ENCODE peak calls at places on chromosomes 12 and 14, in eight cellular contexts. K is body of pancreas, S is PC-3, V is tibial artery, Z is ovary, O is kidney, T is thoracic aorta, E is pancreas. F is an unnamed sample. For H3K4me1, the result is how much of the 10 kb centered on the place peaks cover.

GRCh38 chr14:95174184-95174804 is 17.0 kb upstream of the DICER1 start:
- DNase-seq in K (no peak), S (peak), V (no peak), Z (no peak), O (no peak), T (no peak), E (no peak), F (no peak)

GRCh38 chr12:69443916-69444315 is 26.3 kb upstream of the FRS2 start:
- DNase-seq in K (no peak), S (no peak), V (no peak), Z (no peak), O (no peak), T (no peak), E (no peak), F (no peak)

GRCh38 chr12:25089738-25090137 is 105.2 kb downstream of the DNAI7 start:
- DNase-seq in K (no peak), S (peak), V (no peak), Z (no peak), O (no peak), T (no peak), E (no peak), F (no peak)

GRCh38 chr12:41211466-41211865 is 23.3 kb downstream of the PDZRN4 start:
- DNase-seq in K (no peak), S (no peak), V (no peak), Z (no peak), O (no peak), T (no peak), E (no peak), F (no peak)

GRCh38 chr12:107929436-107929835 is 154.9 kb downstream of the ASCL4 start:
- DNase-seq in K (no peak), S (peak), V (no peak), Z (no peak), O (no peak), T (no peak), E (no peak), F (peak)

GRCh38 chr12:54592316-54592715 is 3.9 kb upstream of the PPP1R1A start:
- DNase-seq in K (no peak), S (no peak), V (no peak), Z (no peak), O (peak), T (no peak), E (no peak), F (no peak)

GRCh38 chr12:100401660-100402059 is 44.8 kb downstream of the SLC17A8 start:
- DNase-seq in K (no peak), S (peak), V (no peak), Z (no peak), O (no peak), T (no peak), E (no peak), F (no peak)

GRCh38 chr14:105165761-105166485 is 2.7 kb downstream of the JAG2 start:
- DNase-seq in K (no peak), S (no peak), V (no peak), Z (no peak), O (no peak), T (no peak), E (peak), F (no peak)

GRCh38 chr14:23186913-23187654 is 3.6 kb upstream of the SLC7A8 start:
- DNase-seq in K (peak), S (peak), V (peak), Z (peak), O (no peak), T (no peak), E (no peak), F (peak)

GRCh38 chr12:121949643-121950397 is 31.4 kb downstream of the CFAP251 start:
- DNase-seq in K (no peak), S (peak), V (no peak), Z (no peak), O (no peak), T (no peak), E (no peak), F (no peak)

GRCh38 chr12:46005823-46006222 is 15.4 kb upstream of the SCAF11 start:
- DNase-seq in K (no peak), S (no peak), V (no peak), Z (no peak), O (no peak), T (no peak), E (no peak), F (no peak)

GRCh38 chr12:80709811-80710726 is 2.6 kb downstream of the MYF6 start:
- DNase-seq in K (no peak), S (peak), V (no peak), Z (no peak), O (no peak), T (no peak), E (no peak), F (peak)

GRCh38 chr12:107361970-107362369 is 268.6 kb upstream of the CRY1 start:
- DNase-seq in K (no peak), S (no peak), V (no peak), Z (no peak), O (no peak), T (no peak), E (no peak), F (no peak)

GRCh38 chr14:92630367-92630766 is 116.8 kb downstream of the RIN3 start:
- DNase-seq in K (no peak), S (no peak), V (no peak), Z (no peak), O (no peak), T (no peak), E (no peak), F (no peak)

GRCh38 chr14:105325716-105326567 is 11.4 kb downstream of the PACS2 start:
- DNase-seq in K (no peak), S (no peak), V (no peak), Z (no peak), O (no peak), T (no peak), E (no peak), F (no peak)

GRCh38 chr12:124863409-124864325 is at the start of gene SCARB1:
- DNase-seq in K (peak), S (peak), V (peak), Z (peak), O (peak), T (peak), E (peak), F (peak)

GRCh38 chr12:67388331-67389163 is 119.4 kb downstream of the CAND1 start:
- DNase-seq in K (no peak), S (peak), V (no peak), Z (no peak), O (no peak), T (no peak), E (no peak), F (peak)

GRCh38 chr14:73713206-73713803 is 879 bp downstream of the PNMA1 start:
- DNase-seq in K (no peak), S (no peak), V (no peak), Z (no peak), O (no peak), T (no peak), E (no peak), F (no peak)

GRCh38 chr12:128914908-128915563 is 61.8 kb downstream of the GLT1D1 start:
- DNase-seq in K (no peak), S (no peak), V (no peak), Z (no peak), O (no peak), T (no peak), E (no peak), F (peak)

GRCh38 chr12:19799216-19799615 is 359.9 kb downstream of the AEBP2 start:
- DNase-seq in K (no peak), S (peak), V (no peak), Z (no peak), O (no peak), T (no peak), E (no peak), F (no peak)

GRCh38 chr14:94028450-94028826 is 2.3 kb downstream of the OTUB2 start:
- DNase-seq in K (no peak), S (peak), V (no peak), Z (no peak), O (no peak), T (no peak), E (no peak), F (no peak)

DNA sequence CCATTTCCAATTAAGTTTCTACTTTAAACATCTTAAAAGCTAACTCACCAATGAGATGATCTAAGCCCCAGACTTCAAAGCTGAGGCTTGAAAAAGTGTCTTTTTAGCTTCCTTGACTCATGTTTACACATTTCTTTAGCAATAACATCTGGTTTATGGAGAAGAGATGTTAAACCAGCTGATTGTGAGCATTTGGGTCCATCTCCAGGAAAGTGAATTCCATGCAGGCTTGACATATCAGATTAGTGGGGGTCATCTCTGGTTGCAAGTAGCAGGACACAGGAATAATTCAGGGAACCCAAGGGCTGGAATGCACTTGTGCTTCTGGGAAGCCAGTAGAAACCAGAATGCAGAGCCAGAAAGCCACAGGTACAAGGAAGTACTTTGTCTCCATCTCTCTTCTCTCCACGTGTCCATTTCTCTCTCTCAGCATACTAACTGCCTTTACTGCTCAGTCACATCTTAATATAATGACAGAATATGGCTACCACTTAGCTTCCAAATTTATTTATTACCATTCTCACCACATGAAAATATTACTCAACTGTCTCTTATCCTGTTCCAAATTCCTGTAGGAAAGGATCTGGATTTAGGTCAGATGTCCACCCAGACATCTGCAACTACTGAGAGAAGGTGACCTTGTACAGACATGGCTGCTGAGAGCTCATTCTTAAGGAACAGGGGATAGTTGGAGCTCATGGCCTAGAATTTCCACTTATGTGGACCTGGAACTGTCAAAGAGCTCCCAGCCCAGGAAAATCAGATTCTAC is 104.4 kb downstream of the SCN8A start:
- DNase-seq in K (no peak), S (no peak), V (no peak), Z (no peak), O (no peak), T (no peak), E (no peak), F (no peak)
- H3K27ac ChIP-seq in K (no peak), S (no peak), V (no peak), Z (no peak), O (no peak), T (no peak), E (no peak), F (no peak)

DNA sequence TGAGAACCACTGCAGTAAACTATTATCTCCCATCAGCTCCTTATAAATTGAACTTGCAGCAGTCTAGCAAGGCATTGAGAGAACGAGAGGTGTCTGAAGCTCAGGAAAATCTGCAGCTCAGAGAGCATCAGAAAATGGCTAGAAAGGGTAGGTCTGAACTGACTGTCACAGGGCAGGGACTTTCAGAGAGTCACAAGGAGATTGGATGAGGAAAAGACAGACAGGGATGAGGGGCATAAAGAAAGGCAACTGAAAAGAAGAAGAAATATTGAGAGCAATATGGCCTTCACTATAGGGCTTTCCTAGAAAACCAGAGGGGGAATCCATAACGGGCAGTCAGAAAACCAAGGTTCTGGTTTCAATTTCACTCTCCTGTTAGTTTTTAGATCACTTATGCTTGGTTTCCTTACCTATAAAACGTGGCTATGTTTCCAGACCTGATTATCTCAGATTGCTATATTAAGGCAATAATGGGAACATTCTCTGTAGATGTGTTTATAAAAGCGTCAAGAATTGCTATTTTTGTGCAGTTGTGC is 40.9 kb downstream of the PDE6H start:
- DNase-seq in K (no peak), S (no peak), V (no peak), Z (no peak), O (no peak), T (no peak), E (no peak), F (no peak)
- H3K4me1 ChIP-seq in K (under half), S (under half), V (under half), Z (under half), O (under half), T (under half), E (under half), F (under half)

GRCh38 chr14:68944162-68944561 is 34.9 kb downstream of the ACTN1 start:
- DNase-seq in K (no peak), S (no peak), V (no peak), Z (no peak), O (peak), T (no peak), E (no peak), F (no peak)
- H3K27ac ChIP-seq in K (peak), S (no peak), V (peak), Z (no peak), O (no peak), T (peak), E (no peak), F (no peak)

DNA sequence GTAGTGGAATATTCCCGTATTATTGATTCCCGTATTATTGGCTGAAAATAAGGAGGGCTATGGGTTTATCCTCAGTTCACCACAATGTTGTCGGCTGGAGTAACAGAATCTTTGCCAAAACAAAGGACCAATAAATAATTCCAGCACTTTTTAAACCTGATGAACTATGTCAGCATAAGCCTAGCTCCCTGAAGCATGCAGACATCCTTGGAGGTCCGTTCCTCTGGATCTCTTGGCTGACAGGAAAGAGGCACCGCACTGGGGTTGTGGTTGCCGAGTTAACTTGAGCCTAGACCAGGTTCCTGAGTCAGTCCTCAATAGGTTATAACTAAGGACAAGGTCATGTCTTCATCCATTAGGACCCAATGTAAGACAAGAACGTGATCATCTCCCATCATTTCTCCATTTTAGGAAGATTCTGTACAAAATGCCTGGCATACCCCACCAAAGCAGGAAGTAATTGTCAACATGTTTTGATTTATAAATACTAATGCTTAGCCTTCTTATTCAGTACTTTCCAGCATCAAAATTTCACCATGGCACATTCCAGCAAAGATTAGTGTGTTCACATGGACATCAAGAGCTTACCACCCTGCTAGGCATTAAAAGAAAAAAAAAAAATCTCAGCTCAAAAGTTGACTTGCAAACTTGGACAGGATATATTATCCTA is 36.5 kb downstream of the NID2 start:
- DNase-seq in K (no peak), S (no peak), V (no peak), Z (no peak), O (no peak), T (no peak), E (no peak), F (no peak)
- H3K4me1 ChIP-seq in K (under half), S (under half), V (under half), Z (under half), O (under half), T (under half), E (under half), F (under half)

GRCh38 chr12:8629486-8630033 is 16.9 kb upstream of the AICDA start:
- DNase-seq in K (no peak), S (no peak), V (no peak), Z (no peak), O (no peak), T (no peak), E (no peak), F (peak)
- H3K27ac ChIP-seq in K (no peak), S (no peak), V (peak), Z (no peak), O (no peak), T (peak), E (no peak), F (peak)

GRCh38 chr12:4296749-4297148 is 23.2 kb downstream of the CCND2 start:
- DNase-seq in K (no peak), S (no peak), V (no peak), Z (no peak), O (no peak), T (no peak), E (no peak), F (no peak)

GRCh38 chr12:4293299-4293941 is 19.9 kb downstream of the CCND2 start:
- DNase-seq in K (no peak), S (no peak), V (no peak), Z (no peak), O (no peak), T (no peak), E (no peak), F (no peak)

GRCh38 chr12:4292266-4293063 is 18.9 kb downstream of the CCND2 start:
- DNase-seq in K (peak), S (no peak), V (no peak), Z (no peak), O (no peak), T (no peak), E (no peak), F (no peak)

GRCh38 chr12:4297617-4298016 is 23.4 kb upstream of the TIGAR start:
- DNase-seq in K (no peak), S (no peak), V (no peak), Z (no peak), O (no peak), T (no peak), E (no peak), F (no peak)

DNA sequence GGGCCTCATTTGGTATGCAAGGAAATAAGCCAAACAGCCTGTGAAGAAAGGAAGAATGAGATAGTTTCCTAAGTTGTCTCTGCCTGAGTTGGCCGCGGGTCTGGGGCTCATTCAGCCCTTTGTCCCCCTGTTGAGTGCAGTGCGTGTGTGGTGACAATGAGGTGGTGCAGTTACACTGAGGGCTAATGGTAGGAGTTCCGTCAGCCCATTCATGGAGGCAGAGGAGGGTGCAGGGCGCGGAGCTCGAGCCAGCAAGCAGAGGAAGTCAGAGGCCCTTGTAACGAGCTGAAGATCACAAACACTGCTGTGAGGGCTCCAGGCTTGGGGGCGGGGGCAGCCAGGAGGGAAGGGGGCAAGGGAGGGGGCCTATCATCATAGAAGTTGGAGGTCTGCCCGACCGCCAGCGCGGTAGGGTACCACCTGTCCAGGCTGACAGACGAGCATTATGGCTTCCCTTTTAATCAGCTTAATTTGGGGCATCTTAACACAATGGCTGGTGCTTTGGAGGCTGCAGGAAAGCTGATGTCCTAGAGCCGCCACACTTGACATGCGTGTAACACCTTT is 20.5 kb downstream of the CCND2 start:
- DNase-seq in K (no peak), S (no peak), V (no peak), Z (no peak), O (peak), T (no peak), E (no peak), F (no peak)
- H3K4me1 ChIP-seq in K (under half), S (under half), V (under half), Z (under half), O (under half), T (under half), E (under half), F (under half)